ENCODE peak calls at places on chromosomes 2 and 18, in six cellular contexts. One of them, this sample, is unnamed.

GRCh38 chr2:69092857-69093256 is 79.9 kb downstream of the ANTXR1 start:
- DNase-seq in right cardiac atrium: no peak
- DNase-seq in dorsolateral prefrontal cortex: no peak
- DNase-seq in AG08395: no peak
- DNase-seq in GM12892: no peak
- DNase-seq in activated CD4-positive, alpha-beta T cell treated with anti-CD3 and anti-CD28 coated beads, Interleukin-2, amount 50 U/mL, for 24 hours: no peak
- DNase-seq in this sample: no peak

GRCh38 chr18:29145993-29146539 is 969.1 kb upstream of the CDH2 start:
- DNase-seq in right cardiac atrium: no peak
- DNase-seq in dorsolateral prefrontal cortex: no peak
- DNase-seq in AG08395: no peak
- DNase-seq in GM12892: no peak
- DNase-seq in activated CD4-positive, alpha-beta T cell treated with anti-CD3 and anti-CD28 coated beads, Interleukin-2, amount 50 U/mL, for 24 hours: no peak
- DNase-seq in this sample: no peak

GRCh38 chr18:12307251-12307736 is 747 bp upstream of the TUBB6 start:
- DNase-seq in right cardiac atrium: peak; percentile 72
- DNase-seq in dorsolateral prefrontal cortex: no peak
- DNase-seq in AG08395: peak; percentile 73
- DNase-seq in GM12892: no peak
- DNase-seq in activated CD4-positive, alpha-beta T cell treated with anti-CD3 and anti-CD28 coated beads, Interleukin-2, amount 50 U/mL, for 24 hours: no peak
- DNase-seq in this sample: no peak

GRCh38 chr2:152242787-152243472 is 67.4 kb upstream of the STAM2 start:
- DNase-seq in right cardiac atrium: no peak
- DNase-seq in dorsolateral prefrontal cortex: no peak
- DNase-seq in AG08395: no peak
- DNase-seq in GM12892: no peak
- DNase-seq in activated CD4-positive, alpha-beta T cell treated with anti-CD3 and anti-CD28 coated beads, Interleukin-2, amount 50 U/mL, for 24 hours: no peak
- DNase-seq in this sample: no peak

GRCh38 chr2:166610180-166610919 is 116.3 kb upstream of the SCN7A start:
- DNase-seq in right cardiac atrium: peak; percentile 32
- DNase-seq in dorsolateral prefrontal cortex: no peak
- DNase-seq in AG08395: no peak
- DNase-seq in GM12892: no peak
- DNase-seq in activated CD4-positive, alpha-beta T cell treated with anti-CD3 and anti-CD28 coated beads, Interleukin-2, amount 50 U/mL, for 24 hours: no peak
- DNase-seq in this sample: no peak

GRCh38 chr18:47254341-47254939 is 3.0 kb upstream of the SKOR2 start:
- DNase-seq in right cardiac atrium: peak; percentile 35
- DNase-seq in dorsolateral prefrontal cortex: no peak
- DNase-seq in AG08395: peak; percentile 48
- DNase-seq in GM12892: no peak
- DNase-seq in activated CD4-positive, alpha-beta T cell treated with anti-CD3 and anti-CD28 coated beads, Interleukin-2, amount 50 U/mL, for 24 hours: no peak
- DNase-seq in this sample: peak; percentile 17

GRCh38 chr2:215982465-215982875 is 30.9 kb downstream of the MREG start:
- DNase-seq in right cardiac atrium: no peak
- DNase-seq in dorsolateral prefrontal cortex: no peak
- DNase-seq in AG08395: peak; percentile 62
- DNase-seq in GM12892: no peak
- DNase-seq in activated CD4-positive, alpha-beta T cell treated with anti-CD3 and anti-CD28 coated beads, Interleukin-2, amount 50 U/mL, for 24 hours: no peak
- DNase-seq in this sample: no peak

GRCh38 chr2:55175254-55176093 is 56.6 kb downstream of the CLHC1 start:
- DNase-seq in right cardiac atrium: no peak
- DNase-seq in dorsolateral prefrontal cortex: no peak
- DNase-seq in AG08395: peak; percentile 81
- DNase-seq in GM12892: no peak
- DNase-seq in activated CD4-positive, alpha-beta T cell treated with anti-CD3 and anti-CD28 coated beads, Interleukin-2, amount 50 U/mL, for 24 hours: no peak
- DNase-seq in this sample: no peak

GRCh38 chr18:23529597-23529996 is 26.3 kb downstream of the RMC1 start:
- DNase-seq in right cardiac atrium: no peak
- DNase-seq in dorsolateral prefrontal cortex: no peak
- DNase-seq in AG08395: peak; percentile 45
- DNase-seq in GM12892: no peak
- DNase-seq in activated CD4-positive, alpha-beta T cell treated with anti-CD3 and anti-CD28 coated beads, Interleukin-2, amount 50 U/mL, for 24 hours: no peak
- DNase-seq in this sample: no peak

GRCh38 chr2:196143641-196144236 is 27.6 kb downstream of the STK17B start:
- DNase-seq in right cardiac atrium: no peak
- DNase-seq in dorsolateral prefrontal cortex: no peak
- DNase-seq in AG08395: no peak
- DNase-seq in GM12892: no peak
- DNase-seq in activated CD4-positive, alpha-beta T cell treated with anti-CD3 and anti-CD28 coated beads, Interleukin-2, amount 50 U/mL, for 24 hours: no peak
- DNase-seq in this sample: no peak

GRCh38 chr2:112340416-112340815 is 65.0 kb downstream of the ZC3H6 start:
- DNase-seq in right cardiac atrium: no peak
- DNase-seq in dorsolateral prefrontal cortex: no peak
- DNase-seq in AG08395: no peak
- DNase-seq in GM12892: no peak
- DNase-seq in activated CD4-positive, alpha-beta T cell treated with anti-CD3 and anti-CD28 coated beads, Interleukin-2, amount 50 U/mL, for 24 hours: no peak
- DNase-seq in this sample: no peak

GRCh38 chr2:207408086-207408794 is 121.5 kb upstream of the CREB1 start:
- DNase-seq in right cardiac atrium: no peak
- DNase-seq in dorsolateral prefrontal cortex: no peak
- DNase-seq in AG08395: peak; percentile 15
- DNase-seq in GM12892: no peak
- DNase-seq in activated CD4-positive, alpha-beta T cell treated with anti-CD3 and anti-CD28 coated beads, Interleukin-2, amount 50 U/mL, for 24 hours: no peak
- DNase-seq in this sample: no peak

GRCh38 chr18:416928-417327 is 83.6 kb downstream of the COLEC12 start:
- DNase-seq in right cardiac atrium: no peak
- DNase-seq in dorsolateral prefrontal cortex: no peak
- DNase-seq in AG08395: no peak
- DNase-seq in GM12892: no peak
- DNase-seq in activated CD4-positive, alpha-beta T cell treated with anti-CD3 and anti-CD28 coated beads, Interleukin-2, amount 50 U/mL, for 24 hours: no peak
- DNase-seq in this sample: no peak

This sample was measured in C1 segment of cervical spinal cord.